ENCODE peak calls at places on chromosomes 12 and 14, in nine cellular contexts. One of them, this sample, is unnamed.

GRCh38 chr14:79781882-79782281 is 429.4 kb downstream of the DIO2 start:
- DNase-seq in progenitor cell of endocrine pancreas: no peak
- DNase-seq in H4: no peak
- DNase-seq in small intestine: no peak
- DNase-seq in kidney: no peak
- DNase-seq in activated CD4-positive, alpha-beta T cell treated with anti-CD3 and anti-CD28 coated beads for 36 hours: no peak
- DNase-seq in activated naive CD4-positive, alpha-beta T cell: no peak
- DNase-seq in HuH-7.5: no peak
- DNase-seq in A172: no peak
- DNase-seq in this sample: no peak

GRCh38 chr14:88559852-88560251 is 3.0 kb upstream of the ZC3H14 start:
- DNase-seq in kidney: no peak
- DNase-seq in progenitor cell of endocrine pancreas: no peak
- DNase-seq in activated CD4-positive, alpha-beta T cell treated with anti-CD3 and anti-CD28 coated beads for 36 hours: no peak
- DNase-seq in H4: peak; percentile 50
- DNase-seq in A172: peak; percentile 16
- DNase-seq in activated naive CD4-positive, alpha-beta T cell: no peak
- DNase-seq in HuH-7.5: no peak
- DNase-seq in small intestine: no peak
- DNase-seq in this sample: peak; percentile 47

GRCh38 chr14:32020882-32021281 is 56.2 kb upstream of the ARHGAP5 start:
- DNase-seq in H4: no peak
- DNase-seq in progenitor cell of endocrine pancreas: no peak
- DNase-seq in activated naive CD4-positive, alpha-beta T cell: no peak
- DNase-seq in small intestine: no peak
- DNase-seq in kidney: no peak
- DNase-seq in A172: no peak
- DNase-seq in HuH-7.5: no peak
- DNase-seq in activated CD4-positive, alpha-beta T cell treated with anti-CD3 and anti-CD28 coated beads for 36 hours: no peak
- DNase-seq in this sample: no peak

GRCh38 chr14:105448706-105449111 is 25.9 kb upstream of the CRIP2 start:
- DNase-seq in activated naive CD4-positive, alpha-beta T cell: no peak
- DNase-seq in progenitor cell of endocrine pancreas: peak; percentile 42
- DNase-seq in activated CD4-positive, alpha-beta T cell treated with anti-CD3 and anti-CD28 coated beads for 36 hours: peak; percentile 77
- DNase-seq in kidney: peak; percentile 91
- DNase-seq in H4: no peak
- DNase-seq in HuH-7.5: peak; percentile 91
- DNase-seq in A172: no peak
- DNase-seq in small intestine: peak; percentile 51
- DNase-seq in this sample: peak; percentile 52

GRCh38 chr14:65356327-65356836 is 56.1 kb upstream of the FUT8 start:
- DNase-seq in activated CD4-positive, alpha-beta T cell treated with anti-CD3 and anti-CD28 coated beads for 36 hours: peak; percentile 58
- DNase-seq in progenitor cell of endocrine pancreas: no peak
- DNase-seq in activated naive CD4-positive, alpha-beta T cell: no peak
- DNase-seq in HuH-7.5: peak; percentile 28
- DNase-seq in small intestine: peak; percentile 58
- DNase-seq in kidney: no peak
- DNase-seq in A172: peak; percentile 76
- DNase-seq in H4: peak; percentile 69
- DNase-seq in this sample: peak; percentile 46

GRCh38 chr12:116346222-116346621 is 68.7 kb upstream of the MED13L start:
- DNase-seq in A172: no peak
- DNase-seq in kidney: peak; percentile 72
- DNase-seq in progenitor cell of endocrine pancreas: no peak
- DNase-seq in H4: no peak
- DNase-seq in HuH-7.5: no peak
- DNase-seq in activated CD4-positive, alpha-beta T cell treated with anti-CD3 and anti-CD28 coated beads for 36 hours: no peak
- DNase-seq in activated naive CD4-positive, alpha-beta T cell: no peak
- DNase-seq in small intestine: no peak
- DNase-seq in this sample: no peak

GRCh38 chr14:105050551-105050897 is 14.7 kb downstream of the GPR132 start:
- DNase-seq in activated CD4-positive, alpha-beta T cell treated with anti-CD3 and anti-CD28 coated beads for 36 hours: no peak
- DNase-seq in progenitor cell of endocrine pancreas: no peak
- DNase-seq in HuH-7.5: peak; percentile 55
- DNase-seq in A172: no peak
- DNase-seq in kidney: peak; percentile 96
- DNase-seq in activated naive CD4-positive, alpha-beta T cell: no peak
- DNase-seq in H4: peak; percentile 70
- DNase-seq in small intestine: peak; percentile 79
- DNase-seq in this sample: peak; percentile 35

GRCh38 chr14:55814873-55815272 is 234.9 kb downstream of the KTN1 start:
- DNase-seq in small intestine: no peak
- DNase-seq in HuH-7.5: no peak
- DNase-seq in activated CD4-positive, alpha-beta T cell treated with anti-CD3 and anti-CD28 coated beads for 36 hours: no peak
- DNase-seq in progenitor cell of endocrine pancreas: no peak
- DNase-seq in A172: no peak
- DNase-seq in activated naive CD4-positive, alpha-beta T cell: no peak
- DNase-seq in kidney: no peak
- DNase-seq in H4: no peak
- DNase-seq in this sample: no peak

GRCh38 chr12:80857311-80857710 is 80.4 kb downstream of the LIN7A start:
- DNase-seq in HuH-7.5: no peak
- DNase-seq in kidney: no peak
- DNase-seq in small intestine: no peak
- DNase-seq in A172: no peak
- DNase-seq in activated naive CD4-positive, alpha-beta T cell: no peak
- DNase-seq in activated CD4-positive, alpha-beta T cell treated with anti-CD3 and anti-CD28 coated beads for 36 hours: no peak
- DNase-seq in progenitor cell of endocrine pancreas: no peak
- DNase-seq in H4: no peak
- DNase-seq in this sample: no peak

GRCh38 chr12:59570134-59570533 is 25.7 kb upstream of the SLC16A7 start:
- DNase-seq in small intestine: no peak
- DNase-seq in activated naive CD4-positive, alpha-beta T cell: no peak
- DNase-seq in H4: peak; percentile 21
- DNase-seq in kidney: no peak
- DNase-seq in HuH-7.5: no peak
- DNase-seq in A172: peak; percentile 59
- DNase-seq in activated CD4-positive, alpha-beta T cell treated with anti-CD3 and anti-CD28 coated beads for 36 hours: no peak
- DNase-seq in progenitor cell of endocrine pancreas: no peak
- DNase-seq in this sample: no peak

GRCh38 chr12:130080205-130080604 is 82.1 kb upstream of the FZD10 start:
- DNase-seq in activated naive CD4-positive, alpha-beta T cell: no peak
- DNase-seq in progenitor cell of endocrine pancreas: no peak
- DNase-seq in small intestine: no peak
- DNase-seq in activated CD4-positive, alpha-beta T cell treated with anti-CD3 and anti-CD28 coated beads for 36 hours: no peak
- DNase-seq in HuH-7.5: no peak
- DNase-seq in H4: no peak
- DNase-seq in A172: no peak
- DNase-seq in kidney: no peak
- DNase-seq in this sample: no peak

GRCh38 chr12:50732591-50732990 is 31.3 kb upstream of the ATF1 start:
- DNase-seq in HuH-7.5: no peak
- DNase-seq in A172: peak; percentile 76
- DNase-seq in kidney: no peak
- DNase-seq in activated CD4-positive, alpha-beta T cell treated with anti-CD3 and anti-CD28 coated beads for 36 hours: no peak
- DNase-seq in progenitor cell of endocrine pancreas: no peak
- DNase-seq in activated naive CD4-positive, alpha-beta T cell: no peak
- DNase-seq in small intestine: no peak
- DNase-seq in H4: peak; percentile 94
- DNase-seq in this sample: no peak

GRCh38 chr12:124921200-124922008 is 7.0 kb upstream of the UBC start:
- DNase-seq in A172: peak; percentile 64
- DNase-seq in activated CD4-positive, alpha-beta T cell treated with anti-CD3 and anti-CD28 coated beads for 36 hours: peak; percentile 92
- DNase-seq in activated naive CD4-positive, alpha-beta T cell: no peak
- DNase-seq in progenitor cell of endocrine pancreas: no peak
- DNase-seq in small intestine: peak; percentile 67
- DNase-seq in H4: peak; percentile 70
- DNase-seq in HuH-7.5: no peak
- DNase-seq in kidney: no peak
- DNase-seq in this sample: no peak

GRCh38 chr14:96180004-96180403 is 24.6 kb upstream of the BDKRB2 start:
- DNase-seq in kidney: no peak
- DNase-seq in H4: no peak
- DNase-seq in progenitor cell of endocrine pancreas: no peak
- DNase-seq in activated CD4-positive, alpha-beta T cell treated with anti-CD3 and anti-CD28 coated beads for 36 hours: no peak
- DNase-seq in A172: no peak
- DNase-seq in small intestine: no peak
- DNase-seq in activated naive CD4-positive, alpha-beta T cell: no peak
- DNase-seq in HuH-7.5: no peak
- DNase-seq in this sample: no peak

GRCh38 chr14:22657861-22658260 is 13.7 kb upstream of the OR6J1 start:
- DNase-seq in H4: peak; percentile 25
- DNase-seq in HuH-7.5: no peak
- DNase-seq in A172: no peak
- DNase-seq in small intestine: peak; percentile 27
- DNase-seq in kidney: no peak
- DNase-seq in activated naive CD4-positive, alpha-beta T cell: no peak
- DNase-seq in activated CD4-positive, alpha-beta T cell treated with anti-CD3 and anti-CD28 coated beads for 36 hours: no peak
- DNase-seq in progenitor cell of endocrine pancreas: no peak
- DNase-seq in this sample: no peak

GRCh38 chr12:52211716-52212585 is 20.1 kb upstream of the KRT80 start:
- DNase-seq in H4: no peak
- DNase-seq in small intestine: no peak
- DNase-seq in kidney: peak; percentile 62
- DNase-seq in HuH-7.5: no peak
- DNase-seq in activated CD4-positive, alpha-beta T cell treated with anti-CD3 and anti-CD28 coated beads for 36 hours: no peak
- DNase-seq in progenitor cell of endocrine pancreas: no peak
- DNase-seq in A172: no peak
- DNase-seq in activated naive CD4-positive, alpha-beta T cell: no peak
- DNase-seq in this sample: no peak